ENCODE peak calls at places on chromosomes 5 and 9, in six cellular contexts. Q is DMS153, U is A172, J is EH, V is hepatocyte, Y is memory B cell. F is an unnamed sample.

GRCh38 chr9:96020822-96021615 is 145.5 kb downstream of the ERCC6L2 start:
- DNase-seq in Q (no peak), U (no peak), J (peak), V (peak), Y (no peak), F (peak)

GRCh38 chr5:149904977-149905376 is 39.6 kb downstream of the PDE6A start:
- DNase-seq in Q (no peak), U (no peak), J (no peak), V (no peak), Y (no peak), F (peak)

GRCh38 chr5:10454591-10455272 is 13.1 kb downstream of the ROPN1L start:
- DNase-seq in Q (no peak), U (peak), J (peak), V (no peak), Y (no peak), F (no peak)

GRCh38 chr9:68610016-68610415 is 69.3 kb upstream of the TMEM252 start:
- DNase-seq in Q (no peak), U (no peak), J (no peak), V (no peak), Y (no peak), F (no peak)

GRCh38 chr5:174581483-174581882 is 142.9 kb upstream of the MSX2 start:
- DNase-seq in Q (no peak), U (peak), J (peak), V (peak), Y (no peak), F (no peak)

GRCh38 chr5:136087961-136088871 is 44.4 kb upstream of the SMAD5 start:
- DNase-seq in Q (no peak), U (no peak), J (no peak), V (no peak), Y (no peak), F (peak)

GRCh38 chr5:132264546-132265335 is 7.2 kb downstream of the PDLIM4 start:
- DNase-seq in Q (no peak), U (no peak), J (no peak), V (no peak), Y (no peak), F (peak)

GRCh38 chr9:27276182-27277030 is 20.5 kb downstream of the EQTN start:
- DNase-seq in Q (peak), U (peak), J (peak), V (peak), Y (peak), F (peak)

GRCh38 chr9:70438341-70438924 is 24.0 kb upstream of the KLF9 start:
- DNase-seq in Q (no peak), U (peak), J (peak), V (peak), Y (no peak), F (peak)

GRCh38 chr5:167934561-167934971 is 356.9 kb upstream of the WWC1 start:
- DNase-seq in Q (no peak), U (peak), J (no peak), V (peak), Y (no peak), F (no peak)